ENCODE peak calls at places on chromosomes 7 and 10, in nine cellular contexts. F is IMR-90, B is left ventricle myocardium inferior, K is cardiac muscle cell, P is DND-41, H is GM23338, G is heart right ventricle, N is gastrocnemius medialis, T is astrocyte. Z is an unnamed sample. For H3K4me1, the result is how much of the 10 kb centered on the place peaks cover.

GRCh38 chr7:55973747-55974250 is 9.4 kb downstream of the NIPSNAP2 start:
- DNase-seq in H (no peak), K (no peak), F (no peak), N (peak), P (no peak), B (no peak), T (no peak), G (no peak), Z (no peak)

GRCh38 chr7:99006739-99007424 is 128.6 kb downstream of the TRRAP start:
- DNase-seq in T (no peak), F (no peak), N (no peak), P (no peak), K (no peak), H (no peak), B (no peak), G (no peak), Z (no peak)

GRCh38 chr10:78685466-78686163 is 383.2 kb upstream of the ZMIZ1 start:
- DNase-seq in K (no peak), T (peak), N (no peak), G (no peak), F (peak), P (no peak), H (no peak), B (no peak), Z (no peak)

GRCh38 chr7:155362380-155363145 is 64.9 kb downstream of the INSIG1 start:
- DNase-seq in G (no peak), K (no peak), T (no peak), F (no peak), N (no peak), B (no peak), P (no peak), H (no peak), Z (peak)

GRCh38 chr10:70166394-70166793 is 3.9 kb downstream of the SAR1A start:
- DNase-seq in H (no peak), F (no peak), G (no peak), B (no peak), N (no peak), P (no peak), K (no peak), T (no peak), Z (no peak)

GRCh38 chr7:155338632-155339320 is 41.1 kb downstream of the INSIG1 start:
- DNase-seq in N (no peak), T (no peak), G (no peak), P (peak), F (no peak), H (no peak), B (no peak), K (no peak), Z (no peak)

GRCh38 chr10:84534168-84534567 is 205.8 kb downstream of the CCSER2 start:
- DNase-seq in G (no peak), P (peak), B (no peak), H (peak), F (no peak), T (no peak), K (no peak), N (no peak), Z (no peak)

GRCh38 chr10:123896217-123896927 is 4.8 kb upstream of the CPXM2 start:
- DNase-seq in F (no peak), T (no peak), B (no peak), N (no peak), H (no peak), G (no peak), P (no peak), K (no peak), Z (no peak)

GRCh38 chr10:123640016-123640535 is 26.1 kb upstream of the GPR26 start:
- DNase-seq in N (no peak), K (no peak), B (no peak), G (no peak), F (no peak), H (peak), P (no peak), T (no peak), Z (no peak)

GRCh38 chr7:142349670-142350405 is 92.0 kb upstream of the PRSS58 start:
- DNase-seq in H (no peak), K (no peak), G (no peak), F (no peak), T (no peak), B (no peak), N (no peak), P (no peak), Z (no peak)

GRCh38 chr10:931326-932318 is at the start of gene LARP4B:
- DNase-seq in N (peak), H (peak), G (peak), B (peak), F (peak), T (peak), K (peak), P (peak), Z (peak)
- TF ChIP-seq CTCF in N (no peak), H (no peak), G (no peak), B (no peak), F (no peak), T (no peak), K (no peak), P (no peak), Z (no peak)

DNA sequence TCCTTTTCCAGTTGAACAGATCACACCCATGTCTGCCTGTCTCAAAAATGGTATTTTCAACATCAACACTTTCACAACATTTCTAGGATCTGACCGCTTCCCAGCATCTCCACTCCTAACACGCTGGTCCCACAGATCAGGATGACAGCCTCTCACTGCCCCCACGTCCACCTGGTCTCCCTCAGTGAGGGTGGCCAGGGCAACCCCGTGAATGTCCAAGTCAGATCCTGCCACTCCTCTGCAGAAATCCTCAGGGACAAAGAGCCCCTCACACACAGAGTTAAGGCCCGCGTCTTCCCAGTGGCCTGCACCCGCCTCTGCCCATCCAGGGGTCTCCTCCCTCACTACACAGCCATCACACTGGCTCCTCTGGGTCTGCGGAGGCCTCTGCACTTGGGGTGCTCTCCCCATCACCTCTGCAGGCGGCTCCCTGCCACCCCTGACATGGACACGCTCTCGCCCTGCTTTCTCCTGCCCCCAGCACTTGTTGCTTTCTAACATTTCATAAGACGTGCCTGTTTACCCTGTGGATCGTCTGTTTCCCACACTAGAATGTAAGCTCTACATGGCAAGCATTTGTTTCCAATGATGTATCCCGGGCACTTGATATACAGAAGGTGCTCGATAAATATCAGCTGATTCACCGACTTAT is 20.0 kb downstream of the GNA12 start:
- DNase-seq in T (peak), K (no peak), P (no peak), G (no peak), H (no peak), F (no peak), B (no peak), N (no peak), Z (no peak)
- H3K4me1 ChIP-seq in T (half or more), K (half or more), P (under half), G (half or more), H (half or more), F (half or more), B (half or more), N (under half), Z (under half)

GRCh38 chr7:131354390-131354789 is 26.7 kb downstream of the MKLN1 start:
- DNase-seq in F (no peak), T (no peak), B (no peak), G (no peak), H (no peak), K (no peak), P (no peak), N (no peak), Z (no peak)

GRCh38 chr7:131355917-131356777 is 28.5 kb downstream of the MKLN1 start:
- DNase-seq in H (no peak), P (no peak), B (no peak), K (no peak), N (no peak), T (no peak), G (peak), F (no peak), Z (no peak)

GRCh38 chr7:131346885-131347592 is 19.4 kb downstream of the MKLN1 start:
- DNase-seq in K (no peak), F (no peak), N (no peak), B (no peak), G (no peak), P (no peak), T (no peak), H (peak), Z (no peak)

GRCh38 chr7:131357282-131357880 is 29.7 kb downstream of the MKLN1 start:
- DNase-seq in G (no peak), N (no peak), F (no peak), K (no peak), P (no peak), B (no peak), H (no peak), T (peak), Z (no peak)

GRCh38 chr7:131352032-131352431 is 24.4 kb downstream of the MKLN1 start:
- DNase-seq in G (no peak), T (no peak), N (no peak), K (no peak), B (no peak), H (no peak), F (no peak), P (no peak), Z (no peak)
- H3K27ac ChIP-seq in G (no peak), T (no peak), N (no peak), K (no peak), B (no peak), H (no peak), F (no peak), P (no peak), Z (no peak)

GRCh38 chr10:120999868-121000267 is 148.7 kb downstream of the WDR11 start:
- DNase-seq in T (no peak), G (no peak), H (peak), P (no peak), F (no peak), N (no peak), K (no peak), B (no peak), Z (no peak)
- TF ChIP-seq CTCF in T (no peak), G (no peak), H (peak), P (peak), F (no peak), N (no peak), K (no peak), B (no peak), Z (no peak)

GRCh38 chr7:15345216-15345615 is 216.6 kb downstream of the AGMO start:
- DNase-seq in P (no peak), K (no peak), G (no peak), H (no peak), T (no peak), N (no peak), B (no peak), F (no peak), Z (no peak)

DNA sequence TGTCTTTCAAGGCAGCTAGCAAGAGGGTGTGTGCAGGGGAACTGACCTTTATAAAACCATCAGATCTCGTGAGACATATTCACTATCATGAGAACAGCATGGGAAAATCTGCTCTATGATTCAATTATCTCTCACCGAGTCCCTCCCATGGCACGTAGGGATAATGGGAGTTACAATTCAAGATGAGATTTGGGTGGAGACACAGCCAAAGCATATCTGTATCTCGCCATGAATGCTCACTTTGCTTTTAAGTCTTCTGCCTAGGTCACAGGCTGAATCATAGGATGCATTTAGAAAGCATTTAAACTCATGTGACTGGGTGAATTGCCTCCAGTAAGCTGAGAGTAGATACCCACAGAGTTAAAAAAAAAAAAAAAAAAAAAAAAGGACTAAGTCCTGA is 220.0 kb downstream of the AGMO start:
- DNase-seq in G (no peak), T (no peak), F (no peak), P (no peak), B (no peak), H (no peak), K (no peak), N (no peak), Z (no peak)
- H3K4me1 ChIP-seq in G (under half), T (under half), F (under half), P (under half), B (under half), H (under half), K (under half), N (under half), Z (under half)